ENCODE peak calls at places on chromosomes 7 and 10, in seven cellular contexts. B, P, K, T, L, D and C are unnamed samples.

GRCh38 chr7:111132833-111133232 is 41.9 kb downstream of the LRRN3 start:
- DNase-seq in D (no peak), L (no peak), T (peak; percentile 59), K (no peak), B (no peak), P (no peak), C (no peak)

GRCh38 chr10:43049081-43049551 is 27.8 kb upstream of the RET start:
- DNase-seq in L (no peak), B (no peak), D (peak; percentile 45), K (peak; percentile 19), T (no peak), P (no peak), C (no peak)

GRCh38 chr7:151682831-151683614 is 163.3 kb upstream of the RHEB start:
- DNase-seq in D (no peak), P (no peak), B (no peak), T (no peak), L (no peak), K (no peak), C (no peak)

GRCh38 chr7:23254051-23254681 is 7.6 kb downstream of the GPNMB start:
- DNase-seq in L (no peak), K (no peak), P (no peak), D (no peak), B (no peak), T (no peak), C (peak; percentile 18)

GRCh38 chr10:36534471-36535002 is 590.9 kb upstream of the ANKRD30A start:
- DNase-seq in D (peak; percentile 95), K (no peak), T (peak; percentile 100), B (no peak), L (peak; percentile 11), P (no peak), C (peak; percentile 82)

GRCh38 chr7:138753611-138754010 is 44.2 kb upstream of the TMEM213 start:
- DNase-seq in P (no peak), L (no peak), D (no peak), B (no peak), K (no peak), T (no peak), C (peak; percentile 47)

GRCh38 chr10:121791761-121792160 is 136.1 kb downstream of the ATE1 start:
- DNase-seq in B (no peak), D (no peak), T (no peak), L (no peak), K (no peak), P (no peak), C (no peak)

GRCh38 chr7:135463905-135464304 is 46.0 kb downstream of the CNOT4 start:
- DNase-seq in P (no peak), L (no peak), K (no peak), B (no peak), D (no peak), T (no peak), C (no peak)

GRCh38 chr7:150838965-150839650 is 13.2 kb upstream of the AOC1 start:
- DNase-seq in K (no peak), D (no peak), B (no peak), P (no peak), L (no peak), T (no peak), C (no peak)

GRCh38 chr7:145909956-145910611 is 206.5 kb upstream of the CNTNAP2 start:
- DNase-seq in K (no peak), P (no peak), D (no peak), T (peak; percentile 20), B (no peak), L (no peak), C (no peak)

GRCh38 chr7:21338728-21339164 is 89.1 kb upstream of the SP4 start:
- DNase-seq in L (no peak), P (no peak), D (no peak), T (peak; percentile 5), K (no peak), B (no peak), C (no peak)

GRCh38 chr10:5945203-5945534 is 32.2 kb downstream of the IL15RA start:
- DNase-seq in T (no peak), P (no peak), K (peak; percentile 38), L (no peak), D (no peak), B (no peak), C (no peak)

GRCh38 chr7:39357648-39358047 is 208.6 kb upstream of the YAE1 start:
- DNase-seq in D (no peak), T (no peak), B (no peak), P (peak; percentile 78), K (no peak), L (peak; percentile 36), C (no peak)

GRCh38 chr10:75971402-75972211 is 540.2 kb downstream of the LRMDA start:
- DNase-seq in D (no peak), B (no peak), L (no peak), P (no peak), K (no peak), T (no peak), C (peak; percentile 27)

GRCh38 chr7:45865594-45866410 is 7.1 kb downstream of the CCDC201 start:
- DNase-seq in T (no peak), D (no peak), K (no peak), P (no peak), L (no peak), B (no peak), C (no peak)

GRCh38 chr7:5695709-5696345 is 85.6 kb downstream of the RNF216 start:
- DNase-seq in D (no peak), K (no peak), B (peak; percentile 34), P (no peak), T (no peak), L (no peak), C (peak; percentile 66)

GRCh38 chr7:5694221-5694754 is 87.2 kb downstream of the RNF216 start:
- DNase-seq in D (no peak), L (no peak), P (no peak), T (peak; percentile 23), B (no peak), K (no peak), C (no peak)

GRCh38 chr7:5696346-5697100 is 84.9 kb downstream of the RNF216 start:
- DNase-seq in T (no peak), P (no peak), L (no peak), K (no peak), D (no peak), B (no peak), C (no peak)

GRCh38 chr7:5693529-5693928 is 87.9 kb downstream of the RNF216 start:
- DNase-seq in B (no peak), K (no peak), L (no peak), P (peak; percentile 14), T (peak; percentile 23), D (no peak), C (peak; percentile 30)

GRCh38 chr7:5695037-5695708 is 86.3 kb downstream of the RNF216 start:
- DNase-seq in K (no peak), T (no peak), B (no peak), L (no peak), P (no peak), D (no peak), C (no peak)
- H3K4me1 ChIP-seq in K (peaks cover 84% of the 10 kb centered on the region), T (peaks cover 44% of the 10 kb centered on the region), B (peaks cover 87% of the 10 kb centered on the region), L (no peaks in the 10 kb centered on the region), P (peaks cover 4% of the 10 kb centered on the region), D (peaks cover 31% of the 10 kb centered on the region), C (peaks cover 58% of the 10 kb centered on the region)

GRCh38 chr7:101869901-101870290 is 52.5 kb downstream of the CUX1 start:
- DNase-seq in T (no peak), B (no peak), D (no peak), L (no peak), P (no peak), K (no peak), C (no peak)
- H3K4me1 ChIP-seq in T (peaks cover 24% of the 10 kb centered on the region), B (peaks cover 24% of the 10 kb centered on the region), D (peaks cover 17% of the 10 kb centered on the region), L (peaks cover 22% of the 10 kb centered on the region), P (peaks cover 60% of the 10 kb centered on the region), K (peaks cover 42% of the 10 kb centered on the region), C (peaks cover 17% of the 10 kb centered on the region)

GRCh38 chr7:29511851-29512250 is 51.8 kb upstream of the PRR15 start:
- DNase-seq in K (no peak), P (no peak), L (no peak), D (no peak), B (no peak), T (no peak), C (no peak)
- H3K4me1 ChIP-seq in K (no peaks in the 10 kb centered on the region), P (no peaks in the 10 kb centered on the region), L (no peaks in the 10 kb centered on the region), D (no peaks in the 10 kb centered on the region), B (peaks cover 6% of the 10 kb centered on the region), T (no peaks in the 10 kb centered on the region), C (no peaks in the 10 kb centered on the region)

GRCh38 chr7:44617225-44617885 is 10.9 kb downstream of the OGDH start:
- DNase-seq in D (no peak), P (no peak), L (no peak), T (peak; percentile 51), B (no peak), K (no peak), C (no peak)

GRCh38 chr7:44618045-44618444 is 11.6 kb downstream of the OGDH start:
- DNase-seq in P (no peak), B (no peak), D (no peak), T (no peak), K (no peak), L (no peak), C (no peak)

GRCh38 chr7:44616545-44616944 is 10.1 kb downstream of the OGDH start:
- DNase-seq in P (no peak), T (no peak), K (no peak), D (no peak), L (no peak), B (no peak), C (no peak)

GRCh38 chr7:44615793-44616192 is 9.4 kb downstream of the OGDH start:
- DNase-seq in T (no peak), D (no peak), P (no peak), K (no peak), B (no peak), L (no peak), C (no peak)

DNA sequence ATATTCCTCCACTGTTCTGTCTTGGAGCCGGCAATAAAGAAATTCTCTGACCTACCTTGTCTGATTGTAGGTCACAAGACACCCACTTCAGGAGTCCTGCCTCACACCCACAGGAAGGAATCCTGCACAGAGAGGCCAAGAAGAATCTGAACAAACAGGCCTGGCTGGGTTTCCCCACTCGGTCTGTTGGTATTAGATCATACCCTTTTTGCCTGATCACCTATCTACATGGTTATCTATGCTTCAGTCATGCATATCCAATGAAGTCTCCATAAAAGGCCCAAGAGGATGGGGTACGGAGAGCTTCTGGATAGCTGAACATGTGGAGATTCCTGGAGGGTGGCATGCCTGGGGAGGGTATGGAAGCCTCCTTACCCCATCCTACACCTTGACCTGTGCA is 12.3 kb downstream of the OGDH start:
- DNase-seq in D (no peak), P (no peak), K (no peak), B (no peak), T (peak; percentile 86), L (peak; percentile 66), C (no peak)
- H3K4me1 ChIP-seq in D (peaks cover 38% of the 10 kb centered on the region), P (peaks cover 13% of the 10 kb centered on the region), K (peaks cover 86% of the 10 kb centered on the region), B (peaks cover 38% of the 10 kb centered on the region), T (peaks cover 39% of the 10 kb centered on the region), L (peaks cover 3% of the 10 kb centered on the region), C (peaks cover 4% of the 10 kb centered on the region)